ENCODE peak calls at places on chromosomes 1 and 21, in four cellular contexts. Q is GM06990; B is right atrium auricular region; R is CD8-positive, alpha-beta T cell. X is an unnamed sample.

GRCh38 chr1:29259802-29260441 is 23.6 kb downstream of the PTPRU start:
- DNase-seq in Q (no peak), B (peak; percentile 63), R (no peak), X (peak; percentile 58)

GRCh38 chr1:222792744-222793143 is 22.1 kb upstream of the DISP1 start:
- DNase-seq in Q (no peak), R (no peak), B (no peak), X (no peak)

GRCh38 chr1:213989071-213989739 is 1.4 kb downstream of the PROX1 start:
- DNase-seq in R (no peak), Q (no peak), B (no peak), X (no peak)

GRCh38 chr1:116377564-116378529 is 4.8 kb downstream of the ATP1A1 start:
- DNase-seq in Q (peak; percentile 78), B (peak; percentile 79), R (no peak), X (peak; percentile 63)

GRCh38 chr1:50605186-50605875 is 182.1 kb upstream of the DMRTA2 start:
- DNase-seq in R (no peak), Q (no peak), B (no peak), X (no peak)

GRCh38 chr1:23667411-23667810 is 24.2 kb upstream of the RPL11 start:
- DNase-seq in R (no peak), Q (no peak), B (no peak), X (no peak)

GRCh38 chr1:77536813-77537212 is 145.6 kb downstream of the ZZZ3 start:
- DNase-seq in R (no peak), Q (no peak), B (no peak), X (no peak)

GRCh38 chr1:159959451-159959850 is 5.4 kb upstream of the SLAMF9 start:
- DNase-seq in B (no peak), R (no peak), Q (no peak), X (no peak)

GRCh38 chr1:66464802-66465201 is 69.2 kb upstream of the SGIP1 start:
- DNase-seq in B (no peak), R (no peak), Q (no peak), X (no peak)

GRCh38 chr1:205563927-205564441 is 59.5 kb downstream of the CDK18 start:
- DNase-seq in B (no peak), Q (no peak), R (no peak), X (no peak)

GRCh38 chr1:93344484-93344883 is 1.2 kb upstream of the DR1 start:
- DNase-seq in R (no peak), B (no peak), Q (no peak), X (no peak)

GRCh38 chr21:39155578-39155977 is 27.7 kb downstream of the PSMG1 start:
- DNase-seq in R (no peak), B (no peak), Q (no peak), X (no peak)

GRCh38 chr1:179337343-179337742 is 28.4 kb upstream of the AXDND1 start:
- DNase-seq in B (no peak), Q (no peak), R (no peak), X (peak; percentile 69)

GRCh38 chr1:162206300-162206699 is 136.8 kb downstream of the NOS1AP start:
- DNase-seq in B (no peak), R (no peak), Q (no peak), X (no peak)

GRCh38 chr1:216119600-216119999 is 303.6 kb downstream of the USH2A start:
- DNase-seq in Q (no peak), R (no peak), B (no peak), X (no peak)

GRCh38 chr1:103109291-103109920 is 1.1 kb upstream of the COL11A1 start:
- DNase-seq in Q (no peak), B (no peak), R (no peak), X (no peak)

GRCh38 chr1:175191654-175192053 is 922 bp downstream of the KIAA0040 start:
- DNase-seq in Q (no peak), B (no peak), R (no peak), X (peak; percentile 61)

DNA sequence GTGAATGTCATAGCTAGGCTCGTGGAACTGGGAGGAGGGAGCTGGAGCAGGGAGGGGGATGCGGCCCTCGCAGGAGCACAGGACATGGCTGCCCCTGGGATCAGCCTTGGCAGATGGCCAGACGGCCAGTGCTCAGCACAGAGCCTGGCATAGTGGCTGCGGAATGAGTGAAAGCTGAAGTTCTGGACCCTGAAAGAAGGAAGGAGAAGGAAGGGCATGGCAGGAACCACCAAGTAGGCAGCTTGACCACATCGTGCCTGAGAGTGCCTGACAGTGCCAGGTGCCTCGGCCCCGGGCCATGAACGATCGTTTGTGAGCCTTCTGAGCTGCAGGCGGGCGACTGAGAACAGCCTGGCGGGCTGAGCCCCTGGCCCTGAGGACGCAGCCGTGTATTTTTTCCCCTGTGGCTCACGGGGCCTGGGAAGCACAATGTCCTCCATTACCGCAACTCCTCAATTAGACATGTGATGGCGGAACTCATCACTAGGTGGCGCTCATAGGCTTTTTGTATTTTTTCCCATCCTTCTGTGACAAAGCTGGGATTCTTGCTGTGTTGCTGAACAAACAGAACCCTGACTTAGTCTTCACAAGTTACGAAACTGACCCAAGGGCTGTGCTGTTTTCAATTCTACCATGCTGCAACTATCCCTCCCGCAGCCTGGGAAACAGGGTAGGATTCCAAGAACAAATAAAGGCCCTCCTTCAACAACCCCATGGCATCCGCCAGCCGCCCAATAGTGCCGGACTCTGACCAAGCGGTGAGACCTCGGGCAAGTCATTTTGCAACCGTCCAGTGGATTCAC is 29.9 kb upstream of the TMEM61 start:
- DNase-seq in R (peak; percentile 60), B (peak; percentile 90), Q (peak; percentile 36), X (peak; percentile 27)
- H3K4me3 ChIP-seq in R (no peak overlapping the region), B (peak overlapping the region; percentile 33), Q (no peak overlapping the region), X (no peak overlapping the region)

DNA sequence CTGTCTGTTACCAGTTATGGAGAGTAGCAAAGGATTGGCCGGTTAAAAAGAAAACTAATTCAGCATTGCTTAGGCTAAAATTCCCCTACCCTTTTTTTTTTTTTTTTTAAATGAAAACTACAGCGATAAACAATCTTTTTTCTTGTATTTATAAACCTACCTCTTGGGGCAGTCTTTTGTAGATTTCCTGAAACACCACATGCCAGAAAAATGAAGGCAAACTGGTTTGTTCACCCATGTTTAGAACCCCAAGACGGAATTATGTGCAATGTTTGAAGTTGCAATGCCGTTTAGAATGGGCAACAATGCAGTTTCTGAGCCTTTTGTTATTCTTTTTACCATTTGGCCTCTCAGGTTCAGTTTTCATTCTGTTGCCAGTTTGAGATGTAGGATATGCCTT is 59.1 kb downstream of the PRDM2 start:
- DNase-seq in B (no peak), Q (no peak), R (no peak), X (no peak)
- TF ChIP-seq CTCF in B (no peak), Q (peak; percentile 11), R (no peak), X (no peak)

DNA sequence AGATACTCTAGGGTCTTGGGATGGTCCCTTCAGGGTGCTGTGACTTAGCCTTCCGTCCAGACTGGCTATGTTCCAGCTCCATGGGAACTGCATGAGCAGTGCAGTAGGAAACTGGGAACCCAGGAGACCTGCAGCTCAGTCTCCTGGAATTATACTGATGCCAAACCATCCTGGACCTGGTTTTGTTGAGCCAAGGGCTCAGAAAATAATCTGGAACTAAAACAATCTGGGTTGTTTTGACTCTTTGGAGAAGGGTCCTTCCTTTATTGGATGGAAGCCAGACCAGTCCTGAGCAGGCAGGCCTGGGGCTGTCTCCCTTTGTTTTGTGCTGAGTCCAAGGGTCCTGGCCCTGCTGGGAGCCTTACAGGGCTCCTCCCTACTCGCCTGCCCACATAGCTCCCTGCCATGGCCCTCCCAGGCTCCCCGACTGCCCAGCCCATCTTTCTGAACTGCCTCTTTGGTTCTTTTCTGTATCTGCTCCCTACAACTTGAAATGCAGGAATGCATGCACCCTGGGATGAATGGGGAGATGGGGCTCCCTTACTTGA is 1.2 kb downstream of the IPO13 start:
- DNase-seq in B (no peak), R (no peak), Q (no peak), X (no peak)
- H3K4me3 ChIP-seq in B (peak overlapping the region; percentile 79), R (peak overlapping the region; percentile 98), Q (peak overlapping the region; percentile 96), X (peak overlapping the region; percentile 75)

DNA sequence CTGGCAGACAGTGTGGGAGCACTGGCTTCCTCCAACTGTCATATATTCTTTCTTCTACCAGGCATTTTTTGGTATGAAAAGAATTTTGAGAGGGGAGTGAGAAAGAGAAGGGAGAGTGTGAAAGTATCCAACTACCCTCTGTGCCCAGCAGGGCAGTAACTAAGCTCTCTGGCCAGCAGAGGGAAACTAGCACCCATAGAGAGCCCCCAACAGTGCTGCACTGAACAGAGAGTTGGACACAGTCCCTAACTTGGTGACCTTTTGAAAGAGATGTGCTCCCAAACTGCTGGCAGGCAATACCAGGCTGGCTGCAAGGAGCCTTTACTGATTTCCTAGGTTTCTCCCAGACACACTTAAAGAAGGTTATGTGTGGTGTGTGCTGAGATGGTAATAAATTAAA is 118.8 kb upstream of the PBX1 start:
- DNase-seq in R (no peak), B (no peak), Q (no peak), X (no peak)
- TF ChIP-seq CTCF in R (no peak), B (no peak), Q (no peak), X (peak; percentile 31)

X was measured in Peyer's patch.